ENCODE peak calls at places on chromosomes 2 and 18, in four cellular contexts. A, K, V and E are unnamed samples.

GRCh38 chr2:161873689-161874088 is 200.3 kb downstream of the DPP4 start:
- DNase-seq in K (no peak), V (no peak), A (no peak), E (no peak)

GRCh38 chr2:181468857-181469256 is 11.7 kb downstream of the ITGA4 start:
- DNase-seq in V (no peak), K (no peak), A (no peak), E (no peak)

GRCh38 chr2:27356056-27356381 is 545 bp downstream of the GTF3C2 start:
- DNase-seq in A (peak), V (peak), K (no peak), E (peak)

GRCh38 chr2:20664071-20664390 is 2.9 kb upstream of the GDF7 start:
- DNase-seq in V (no peak), K (no peak), A (no peak), E (no peak)

GRCh38 chr18:67766930-67767329 is 250.4 kb upstream of the DSEL start:
- DNase-seq in A (peak), K (no peak), V (no peak), E (peak)

GRCh38 chr2:31138037-31138962 is at the start of gene GALNT14:
- DNase-seq in V (no peak), A (peak), K (no peak), E (no peak)

GRCh38 chr2:44549856-44550255 is 188.1 kb downstream of the CAMKMT start:
- DNase-seq in A (no peak), V (no peak), K (no peak), E (no peak)

GRCh38 chr2:160869411-160869810 is 290.8 kb upstream of the TANK start:
- DNase-seq in A (peak), V (no peak), K (no peak), E (peak)

GRCh38 chr18:10787293-10787901 is 261.6 kb downstream of the NAPG start:
- DNase-seq in A (peak), V (peak), K (peak), E (peak)

GRCh38 chr18:7370812-7371211 is 139.9 kb downstream of the LRRC30 start:
- DNase-seq in A (no peak), V (no peak), K (no peak), E (no peak)

GRCh38 chr2:8337321-8337720 is 344.5 kb upstream of the ID2 start:
- DNase-seq in V (no peak), K (no peak), A (no peak), E (no peak)

GRCh38 chr18:2958819-2959298 is 54.1 kb downstream of the LPIN2 start:
- DNase-seq in V (no peak), A (peak), K (no peak), E (no peak)

GRCh38 chr2:11564864-11565567 is 31.2 kb downstream of the GREB1 start:
- DNase-seq in V (no peak), A (no peak), K (no peak), E (no peak)

GRCh38 chr2:44937688-44938240 is 3.7 kb upstream of the SIX3 start:
- DNase-seq in K (no peak), V (no peak), A (no peak), E (no peak)

GRCh38 chr18:2147424-2147823 is 423.9 kb downstream of the METTL4 start:
- DNase-seq in K (no peak), V (no peak), A (no peak), E (peak)

GRCh38 chr2:29110916-29111315 is 4.3 kb upstream of the CLIP4 start:
- DNase-seq in K (no peak), A (no peak), V (no peak), E (no peak)

GRCh38 chr2:77938462-77938861 is 416.3 kb upstream of the LRRTM4 start:
- DNase-seq in K (no peak), V (no peak), A (no peak), E (no peak)